ENCODE peak calls at places on chromosomes 11 and 22, in six cellular contexts. T, P, B, K, Q and Z are unnamed samples.

GRCh38 chr22:42300286-42301071 is 30.0 kb upstream of the TCF20 start:
- DNase-seq in T (peak), P (peak), B (peak), K (no peak), Q (peak), Z (peak)

GRCh38 chr11:118319031-118319814 is 14.7 kb downstream of the CD3E start:
- DNase-seq in T (no peak), P (no peak), B (no peak), K (no peak), Q (no peak), Z (no peak)

GRCh38 chr11:36056160-36056751 is 112.4 kb downstream of the LDLRAD3 start:
- DNase-seq in T (peak), P (peak), B (no peak), K (no peak), Q (peak), Z (peak)

GRCh38 chr11:115580927-115581680 is 76.9 kb upstream of the CADM1 start:
- DNase-seq in T (no peak), P (no peak), B (no peak), K (no peak), Q (peak), Z (peak)

GRCh38 chr11:122115520-122116343 is at the start of gene BLID:
- DNase-seq in T (peak), P (peak), B (no peak), K (no peak), Q (peak), Z (peak)

GRCh38 chr11:95592455-95592854 is 197.1 kb downstream of the FAM76B start:
- DNase-seq in T (no peak), P (no peak), B (no peak), K (no peak), Q (no peak), Z (peak)

GRCh38 chr11:107791343-107792048 is 67.1 kb downstream of the SLC35F2 start:
- DNase-seq in T (no peak), P (no peak), B (no peak), K (no peak), Q (no peak), Z (no peak)

GRCh38 chr11:23957309-23957708 is 539.5 kb upstream of the LUZP2 start:
- DNase-seq in T (no peak), P (no peak), B (no peak), K (no peak), Q (no peak), Z (no peak)

GRCh38 chr11:75790986-75791385 is 22.4 kb downstream of the DGAT2 start:
- DNase-seq in T (no peak), P (no peak), B (no peak), K (no peak), Q (no peak), Z (peak)

GRCh38 chr11:19846654-19847330 is 134.2 kb downstream of the NAV2 start:
- DNase-seq in T (no peak), P (no peak), B (no peak), K (no peak), Q (no peak), Z (no peak)

GRCh38 chr22:36155702-36156101 is 4.9 kb downstream of the APOL3 start:
- DNase-seq in T (no peak), P (no peak), B (no peak), K (no peak), Q (peak), Z (no peak)

GRCh38 chr11:61512435-61512834 is 3.9 kb downstream of the LRRC10B start:
- DNase-seq in T (no peak), P (no peak), B (no peak), K (no peak), Q (peak), Z (peak)